ENCODE peak calls at places on chromosomes 4 and X, in ten cellular contexts. P is HFF-Myc, N is brain microvascular endothelial cell, J is IMR-90, B is fibroblast of pulmonary artery, X is heart left ventricle, O is endodermal cell, L is RWPE1, Y is fibroblast of lung, F is left lung. G is an unnamed sample.
A peak's percentile ranks its signal among the peaks of the same experiment; 100 is the strongest.

GRCh38 chrX:53440631-53441517 is 6.7 kb upstream of the HSD17B10 start:
- DNase-seq in P (no peak), N (peak; percentile 24), J (peak; percentile 34), B (peak; percentile 68), X (peak; percentile 26), O (peak; percentile 64), L (peak; percentile 48), Y (peak; percentile 73), F (peak; percentile 87), G (peak; percentile 24)

GRCh38 chr4:168917150-168917779 is 92.8 kb downstream of the CBR4 start:
- DNase-seq in P (peak; percentile 31), N (peak; percentile 24), J (peak; percentile 54), B (peak; percentile 80), X (no peak), O (no peak), L (peak; percentile 40), Y (peak; percentile 77), F (no peak), G (peak; percentile 76)

GRCh38 chrX:11525685-11526084 is 140.0 kb downstream of the ARHGAP6 start:
- DNase-seq in P (no peak), N (no peak), J (no peak), B (no peak), X (no peak), O (no peak), L (no peak), Y (no peak), F (no peak), G (no peak)

GRCh38 chr4:16226816-16227461 is 668 bp upstream of the TAPT1 start:
- DNase-seq in P (no peak), N (peak; percentile 7), J (no peak), B (no peak), X (peak; percentile 64), O (peak; percentile 87), L (peak; percentile 18), Y (peak; percentile 19), F (peak; percentile 89), G (peak; percentile 33)

GRCh38 chr4:111579767-111580166 is 565.5 kb upstream of the FAM241A start:
- DNase-seq in P (no peak), N (no peak), J (no peak), B (no peak), X (no peak), O (no peak), L (no peak), Y (no peak), F (no peak), G (no peak)

GRCh38 chr4:114312349-114312748 is 286.3 kb upstream of the UGT8 start:
- DNase-seq in P (no peak), N (no peak), J (no peak), B (no peak), X (no peak), O (no peak), L (no peak), Y (no peak), F (no peak), G (no peak)

GRCh38 chr4:76306882-76307669 is 543 bp downstream of the STBD1 start:
- DNase-seq in P (no peak), N (peak; percentile 16), J (peak; percentile 44), B (peak; percentile 50), X (peak; percentile 63), O (peak; percentile 90), L (peak; percentile 46), Y (peak; percentile 50), F (peak; percentile 93), G (peak; percentile 49)

GRCh38 chr4:102387552-102388150 is 42.4 kb upstream of the SLC39A8 start:
- DNase-seq in P (no peak), N (no peak), J (no peak), B (peak; percentile 28), X (no peak), O (no peak), L (no peak), Y (no peak), F (no peak), G (peak; percentile 54)

GRCh38 chrX:123675154-123675553 is 57.7 kb downstream of the THOC2 start:
- DNase-seq in P (no peak), N (no peak), J (no peak), B (no peak), X (no peak), O (no peak), L (no peak), Y (no peak), F (no peak), G (no peak)

GRCh38 chr4:184382189-184382846 is 92.0 kb downstream of the IRF2 start:
- DNase-seq in P (no peak), N (no peak), J (no peak), B (no peak), X (no peak), O (peak; percentile 53), L (no peak), Y (no peak), F (no peak), G (no peak)

GRCh38 chr4:14257903-14258302 is 630.4 kb upstream of the BOD1L1 start:
- DNase-seq in P (no peak), N (no peak), J (no peak), B (no peak), X (no peak), O (no peak), L (no peak), Y (no peak), F (no peak), G (no peak)

GRCh38 chr4:87913871-87914270 is 61.6 kb upstream of the SPP1 start:
- DNase-seq in P (no peak), N (no peak), J (no peak), B (no peak), X (no peak), O (no peak), L (no peak), Y (peak; percentile 49), F (no peak), G (no peak)

GRCh38 chrX:115989686-115990085 is 180.9 kb upstream of the AGTR2 start:
- DNase-seq in P (no peak), N (no peak), J (no peak), B (no peak), X (no peak), O (no peak), L (no peak), Y (no peak), F (no peak), G (no peak)

DNA sequence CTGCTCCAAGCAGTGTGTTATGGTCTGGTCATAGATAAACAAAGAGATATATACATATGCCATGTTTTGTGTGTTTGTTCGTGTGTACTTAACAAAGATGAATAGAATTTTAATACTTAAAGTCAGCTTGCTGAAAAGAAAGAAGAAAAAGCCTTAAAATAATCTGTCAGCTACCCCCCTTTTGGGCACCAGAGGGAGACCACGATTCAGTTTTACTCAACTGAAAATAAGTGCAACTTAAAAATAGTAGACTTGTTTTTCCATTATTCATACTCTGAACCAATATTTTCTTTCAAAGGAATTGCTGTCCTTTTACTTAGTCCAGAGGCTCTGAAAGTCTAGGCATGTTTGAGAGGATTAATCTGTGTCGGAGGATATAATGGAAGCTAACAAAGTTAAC is 181.7 kb upstream of the AGTR2 start:
- DNase-seq in P (no peak), N (no peak), J (no peak), B (no peak), X (no peak), O (no peak), L (no peak), Y (peak; percentile 1), F (no peak), G (peak; percentile 14)
- TF ChIP-seq CTCF in P (no peak), N (peak; percentile 32), J (no peak), B (no peak), X (no peak), O (peak; percentile 86), L (no peak), Y (no peak), F (no peak), G (peak; percentile 34)

GRCh38 chr4:127982445-127982844 is 17.2 kb downstream of the ABHD18 start:
- DNase-seq in P (no peak), N (no peak), J (no peak), B (no peak), X (no peak), O (no peak), L (no peak), Y (no peak), F (no peak), G (no peak)

GRCh38 chr4:127988638-127989037 is 23.4 kb downstream of the ABHD18 start:
- DNase-seq in P (no peak), N (no peak), J (no peak), B (no peak), X (no peak), O (no peak), L (no peak), Y (no peak), F (no peak), G (no peak)

DNA sequence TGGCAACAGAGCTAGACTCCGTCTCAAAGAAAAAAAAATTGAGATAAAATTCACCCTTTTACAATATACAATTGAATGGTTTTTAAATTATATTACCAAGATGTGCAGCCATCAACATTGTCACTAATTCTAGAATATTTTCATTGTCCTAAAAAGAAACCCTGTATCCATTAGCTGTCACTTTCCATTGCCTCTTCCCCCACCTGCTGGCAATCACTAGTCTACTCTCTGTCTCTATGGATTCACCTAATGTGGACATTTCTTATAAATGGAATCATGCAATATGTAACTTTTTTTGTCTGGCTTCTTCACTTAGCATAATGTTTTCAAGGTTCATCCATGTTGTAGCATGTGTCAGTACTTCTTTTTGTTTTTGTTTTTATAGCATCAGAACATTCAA is 20.8 kb downstream of the ABHD18 start:
- DNase-seq in P (no peak), N (no peak), J (no peak), B (no peak), X (no peak), O (no peak), L (no peak), Y (no peak), F (no peak), G (no peak)
- TF ChIP-seq CTCF in P (no peak), N (no peak), J (no peak), B (no peak), X (no peak), O (no peak), L (no peak), Y (no peak), F (no peak), G (peak; percentile 10)

DNA sequence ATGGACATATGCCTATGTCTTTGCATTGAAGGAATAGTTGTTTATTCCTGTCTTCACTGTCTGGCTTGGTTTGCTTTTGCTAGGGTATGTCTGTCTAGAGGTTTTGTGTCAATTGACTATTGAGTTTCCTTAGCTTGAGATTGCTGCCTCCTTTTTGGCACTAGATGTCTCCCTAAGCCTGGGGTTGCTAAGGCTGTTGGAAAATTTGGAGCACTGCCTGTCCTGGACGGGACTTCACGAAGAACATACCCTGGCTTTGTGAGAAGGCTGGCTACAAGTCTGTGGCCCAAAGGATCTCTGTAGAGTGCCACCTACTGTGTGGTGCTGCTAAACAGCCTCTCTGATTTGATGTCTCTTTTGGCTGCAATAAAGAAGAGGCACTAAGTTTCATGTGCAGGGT is 183.8 kb upstream of the NUDT10 start:
- DNase-seq in P (no peak), N (no peak), J (no peak), B (peak; percentile 1), X (no peak), O (peak; percentile 75), L (no peak), Y (no peak), F (no peak), G (no peak)
- TF ChIP-seq CTCF in P (no peak), N (no peak), J (no peak), B (no peak), X (no peak), O (peak; percentile 69), L (no peak), Y (no peak), F (no peak), G (no peak)

GRCh38 chrX:47831788-47832187 is 4.9 kb upstream of the ZNF81 start:
- DNase-seq in P (no peak), N (no peak), J (peak; percentile 18), B (peak; percentile 48), X (peak; percentile 21), O (peak; percentile 82), L (peak; percentile 40), Y (peak; percentile 20), F (no peak), G (peak; percentile 41)
- TF ChIP-seq CTCF in P (peak; percentile 66), N (peak; percentile 73), J (peak; percentile 45), B (peak; percentile 57), X (peak; percentile 41), O (peak; percentile 81), L (peak; percentile 55), Y (peak; percentile 48), F (peak; percentile 47), G (peak; percentile 67)